ENCODE peak calls at places on chromosomes 12 and 14, in nine cellular contexts. N, G, W, E, R, D, Z, H and Y are unnamed samples.
A peak's percentile ranks its signal among the peaks of the same experiment; 100 is the strongest.

GRCh38 chr14:104031384-104031783 is 54.1 kb upstream of the ASPG start:
- DNase-seq in N (no peak), G (no peak), W (no peak), E (no peak), R (no peak), D (no peak), Z (no peak), H (no peak), Y (no peak)

GRCh38 chr12:106223485-106224391 is 24.1 kb downstream of the CKAP4 start:
- DNase-seq in N (no peak), G (peak; percentile 81), W (peak; percentile 68), E (peak; percentile 68), R (peak; percentile 84), D (peak; percentile 62), Z (peak; percentile 54), H (peak; percentile 61), Y (peak; percentile 89)

GRCh38 chr12:114391088-114391487 is 14.9 kb downstream of the TBX5 start:
- DNase-seq in N (no peak), G (no peak), W (no peak), E (no peak), R (no peak), D (no peak), Z (no peak), H (peak; percentile 86), Y (no peak)

GRCh38 chr12:52120951-52121847 is 41.7 kb downstream of the SMIM41 start:
- DNase-seq in N (no peak), G (peak; percentile 24), W (no peak), E (no peak), R (no peak), D (no peak), Z (no peak), H (no peak), Y (no peak)

GRCh38 chr12:89192419-89192818 is 159.9 kb downstream of the DUSP6 start:
- DNase-seq in N (no peak), G (no peak), W (no peak), E (no peak), R (no peak), D (no peak), Z (no peak), H (peak; percentile 52), Y (no peak)

GRCh38 chr12:130878193-130879185 is 6.6 kb downstream of the RAN start:
- DNase-seq in N (no peak), G (no peak), W (peak; percentile 38), E (no peak), R (no peak), D (no peak), Z (no peak), H (no peak), Y (no peak)

GRCh38 chr12:78359530-78359929 is 505.0 kb upstream of the SYT1 start:
- DNase-seq in N (peak; percentile 16), G (no peak), W (no peak), E (no peak), R (no peak), D (no peak), Z (no peak), H (peak; percentile 24), Y (no peak)

GRCh38 chr12:43551971-43552559 is at the start of gene ADAMTS20:
- DNase-seq in N (no peak), G (peak; percentile 93), W (no peak), E (no peak), R (peak; percentile 92), D (no peak), Z (no peak), H (peak; percentile 15), Y (no peak)

GRCh38 chr12:114063435-114063834 is 97.3 kb upstream of the RBM19 start:
- DNase-seq in N (no peak), G (no peak), W (no peak), E (no peak), R (peak; percentile 20), D (no peak), Z (no peak), H (no peak), Y (no peak)

GRCh38 chr12:99544457-99544856 is 103.1 kb upstream of the GARIN6 start:
- DNase-seq in N (no peak), G (no peak), W (no peak), E (no peak), R (no peak), D (no peak), Z (no peak), H (no peak), Y (no peak)

GRCh38 chr14:31834616-31835015 is 242.5 kb upstream of the ARHGAP5 start:
- DNase-seq in N (no peak), G (no peak), W (no peak), E (no peak), R (no peak), D (no peak), Z (no peak), H (peak; percentile 47), Y (no peak)

GRCh38 chr12:75439930-75440329 is 40.6 kb upstream of the GLIPR1 start:
- DNase-seq in N (no peak), G (no peak), W (no peak), E (no peak), R (no peak), D (no peak), Z (no peak), H (no peak), Y (no peak)

GRCh38 chr12:17076335-17076734 is 470.4 kb upstream of the LMO3 start:
- DNase-seq in N (no peak), G (no peak), W (no peak), E (no peak), R (no peak), D (no peak), Z (no peak), H (no peak), Y (no peak)

GRCh38 chr12:17077594-17077993 is 471.6 kb upstream of the LMO3 start:
- DNase-seq in N (no peak), G (no peak), W (no peak), E (no peak), R (no peak), D (no peak), Z (no peak), H (no peak), Y (no peak)

DNA sequence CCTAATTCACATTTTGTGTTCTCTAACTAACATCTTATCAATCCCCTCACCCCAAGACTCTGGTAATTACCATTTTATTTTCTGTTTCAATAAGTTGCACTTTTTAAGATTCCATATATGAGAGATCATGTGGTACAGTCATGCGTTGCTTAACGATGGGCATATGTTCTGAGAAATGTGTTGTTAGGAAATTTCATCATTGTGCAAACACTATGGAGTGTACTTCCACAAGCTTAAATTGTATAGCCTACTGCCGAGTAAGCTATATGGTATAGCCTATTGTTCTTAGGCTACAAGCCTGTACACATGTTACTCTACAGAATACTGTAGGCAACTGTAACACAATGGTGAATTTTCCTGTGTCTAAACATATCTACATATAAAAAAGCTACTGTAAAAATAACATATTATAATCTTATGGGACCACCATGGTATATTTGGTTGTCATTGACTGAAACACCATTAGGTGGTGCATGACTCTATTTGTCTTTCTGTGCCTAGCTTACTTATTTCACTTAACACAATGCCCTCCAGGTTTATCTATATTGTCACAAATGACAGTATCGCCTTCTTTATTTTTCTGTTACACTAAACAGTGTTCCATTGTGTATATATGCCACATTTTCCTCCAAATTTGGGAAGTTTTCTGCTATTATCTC is 473.4 kb upstream of the LMO3 start:
- DNase-seq in N (no peak), G (no peak), W (no peak), E (no peak), R (no peak), D (no peak), Z (no peak), H (no peak), Y (no peak)
- TF ChIP-seq CTCF in N (no peak), G (no peak), W (no peak), E (no peak), R (no peak), D (no peak), Z (no peak), H (no peak), Y (no peak)

DNA sequence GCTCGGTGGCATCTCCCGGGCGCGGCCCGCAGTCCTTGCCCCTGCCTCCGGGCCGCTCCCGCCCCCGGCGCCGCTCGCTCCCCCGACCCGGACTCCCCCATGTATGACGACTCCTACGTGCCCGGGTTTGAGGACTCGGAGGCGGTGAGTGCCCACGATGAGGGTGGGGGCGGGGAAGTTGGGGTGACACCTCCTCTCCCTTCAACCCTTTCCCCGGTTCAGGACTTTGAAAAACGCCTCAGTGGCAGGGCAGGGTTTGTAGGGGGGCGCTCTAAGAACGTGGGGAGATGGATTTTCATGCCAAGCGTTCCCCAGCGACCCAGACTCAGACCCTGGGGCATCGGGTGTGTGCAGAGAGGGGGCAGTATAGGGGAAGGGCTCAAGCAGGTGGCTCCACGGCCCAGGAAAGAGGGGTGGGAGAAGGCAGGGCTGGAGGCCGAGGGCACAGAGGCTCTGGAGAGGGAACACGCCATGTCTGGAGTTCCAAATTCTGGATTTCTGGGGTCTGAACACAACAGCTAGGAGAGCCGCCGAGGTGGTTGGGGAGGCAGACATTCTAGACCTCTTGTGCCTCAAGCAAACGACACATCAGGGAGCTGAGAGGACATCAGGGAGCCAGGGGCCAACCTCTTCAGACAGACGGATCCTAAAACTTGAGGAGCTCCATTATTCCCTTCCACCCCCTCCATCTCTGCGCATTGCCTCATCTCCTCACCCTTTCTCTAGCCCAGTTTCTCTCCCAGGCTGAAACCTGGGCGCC is 715 bp downstream of the CACNB3 start:
- DNase-seq in N (no peak), G (no peak), W (no peak), E (no peak), R (peak; percentile 64), D (no peak), Z (no peak), H (no peak), Y (no peak)
- TF ChIP-seq CTCF in N (peak; percentile 17), G (peak; percentile 44), W (no peak), E (peak; percentile 43), R (no peak), D (no peak), Z (no peak), H (peak; percentile 23), Y (peak; percentile 32)

GRCh38 chr14:91858536-91859275 is 8.6 kb downstream of the TC2N start:
- DNase-seq in N (peak; percentile 52), G (no peak), W (peak; percentile 67), E (no peak), R (no peak), D (no peak), Z (peak; percentile 75), H (peak; percentile 57), Y (no peak)
- TF ChIP-seq CTCF in N (no peak), G (peak; percentile 33), W (no peak), E (no peak), R (no peak), D (no peak), Z (no peak), H (no peak), Y (no peak)

GRCh38 chr12:12974211-12974610 is 22.2 kb upstream of the GPRC5D start:
- DNase-seq in N (no peak), G (no peak), W (no peak), E (no peak), R (no peak), D (no peak), Z (no peak), H (no peak), Y (no peak)

GRCh38 chr12:12977231-12977630 is 22.8 kb downstream of the HEBP1 start:
- DNase-seq in N (no peak), G (no peak), W (no peak), E (no peak), R (no peak), D (no peak), Z (no peak), H (no peak), Y (no peak)

GRCh38 chr12:12976366-12976765 is 23.7 kb downstream of the HEBP1 start:
- DNase-seq in N (peak; percentile 93), G (no peak), W (no peak), E (no peak), R (no peak), D (no peak), Z (peak; percentile 54), H (peak; percentile 96), Y (no peak)

GRCh38 chr12:12973019-12973418 is 21.0 kb upstream of the GPRC5D start:
- DNase-seq in N (no peak), G (no peak), W (no peak), E (no peak), R (no peak), D (no peak), Z (no peak), H (no peak), Y (no peak)

GRCh38 chr12:12975322-12976077 is 23.5 kb upstream of the GPRC5D start:
- DNase-seq in N (no peak), G (peak; percentile 12), W (peak; percentile 56), E (no peak), R (peak; percentile 62), D (peak; percentile 62), Z (no peak), H (peak; percentile 51), Y (no peak)
- TF ChIP-seq CTCF in N (peak; percentile 76), G (peak; percentile 41), W (peak; percentile 46), E (peak; percentile 39), R (no peak), D (peak; percentile 69), Z (no peak), H (peak; percentile 44), Y (peak; percentile 62)